ENCODE peak calls at places on chromosomes 12 and 14, in eight cellular contexts. Q, F, Y, Z, G, D, R and V are unnamed samples.

GRCh38 chr12:14769837-14770494 is 33.3 kb downstream of the WBP11 start:
- DNase-seq in G (peak; percentile 91), D (peak; percentile 90), Z (peak; percentile 88), F (peak; percentile 72), Q (peak; percentile 41), R (peak; percentile 83), Y (peak; percentile 65), V (peak; percentile 95)

GRCh38 chr14:20179880-20180279 is 10.8 kb upstream of the OR11G2 start:
- DNase-seq in G (no peak), Y (peak; percentile 41), F (no peak), D (no peak), Q (no peak), Z (no peak), R (no peak), V (no peak)

GRCh38 chr12:114669501-114670256 is 14.3 kb downstream of the TBX3 start:
- DNase-seq in D (no peak), Y (no peak), F (no peak), R (peak; percentile 62), Q (no peak), Z (no peak), G (no peak), V (no peak)

GRCh38 chr14:96126783-96127271 is 77.8 kb upstream of the BDKRB2 start:
- DNase-seq in F (no peak), Q (no peak), D (no peak), Z (no peak), R (no peak), Y (peak; percentile 1), G (no peak), V (no peak)

GRCh38 chr12:720231-720941 is 32.0 kb upstream of the WNK1 start:
- DNase-seq in R (no peak), D (no peak), Z (no peak), F (no peak), Y (no peak), Q (no peak), G (no peak), V (no peak)

GRCh38 chr12:6700646-6701051 is at the start of gene PIANP:
- DNase-seq in F (no peak), R (peak; percentile 92), Y (no peak), G (peak; percentile 48), D (peak; percentile 36), Q (no peak), Z (no peak), V (no peak)

GRCh38 chr12:112450725-112451124 is 32.0 kb downstream of the PTPN11 start:
- DNase-seq in Y (no peak), G (no peak), D (no peak), F (no peak), R (peak; percentile 47), Z (no peak), Q (no peak), V (no peak)

GRCh38 chr12:5710260-5710878 is 234.7 kb downstream of the ANO2 start:
- DNase-seq in R (no peak), Y (no peak), Q (no peak), Z (no peak), F (no peak), D (no peak), G (no peak), V (no peak)

GRCh38 chr12:105393586-105393985 is 63.1 kb downstream of the C12orf75 start:
- DNase-seq in Q (no peak), G (no peak), D (no peak), R (no peak), Y (no peak), Z (no peak), F (no peak), V (no peak)

GRCh38 chr12:57110189-57111045 is 745 bp downstream of the STAT6 start:
- DNase-seq in Z (peak; percentile 89), G (peak; percentile 82), F (peak; percentile 72), R (peak; percentile 15), D (peak; percentile 68), Q (peak; percentile 62), Y (peak; percentile 87), V (no peak)

GRCh38 chr12:43917896-43918295 is 82.0 kb downstream of the TMEM117 start:
- DNase-seq in D (no peak), Z (no peak), G (no peak), Y (no peak), F (no peak), Q (no peak), R (peak; percentile 15), V (no peak)

GRCh38 chr14:75214558-75214957 is 38.1 kb upstream of the TMED10 start:
- DNase-seq in R (no peak), Y (no peak), Q (no peak), Z (no peak), F (no peak), G (no peak), D (no peak), V (no peak)

GRCh38 chr12:59041241-59042121 is 121.2 kb upstream of the LRIG3 start:
- DNase-seq in Z (no peak), G (no peak), F (peak; percentile 34), Q (no peak), R (no peak), Y (no peak), D (no peak), V (no peak)

DNA sequence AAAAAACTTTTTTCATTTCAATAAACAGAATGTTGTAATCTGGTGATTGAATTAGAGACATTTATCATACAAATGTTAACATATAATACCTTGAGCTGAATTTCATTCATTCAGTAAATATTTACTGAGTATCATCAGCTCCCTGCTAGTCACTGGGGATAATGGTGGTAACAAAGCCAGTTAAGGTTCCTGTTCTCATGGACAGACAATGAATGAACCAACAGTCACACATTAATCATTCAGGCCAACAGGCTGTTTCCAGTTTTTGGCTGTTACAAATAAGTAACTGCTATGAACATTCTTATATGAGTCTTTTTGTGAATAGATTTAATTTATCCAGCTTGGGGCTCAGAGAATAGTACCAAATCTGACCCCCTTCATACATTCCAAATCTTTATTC is 13.5 kb downstream of the EXD2 start:
- DNase-seq in Z (no peak), Q (no peak), R (no peak), F (no peak), Y (no peak), D (no peak), G (no peak), V (no peak)
- TF ChIP-seq POLR2AphosphoS5 in Z (no peak), Q (no peak), R (no peak), F (no peak), Y (no peak), D (no peak), G (no peak), V (no peak)

GRCh38 chr12:121989951-121990647 is 31.6 kb upstream of the BCL7A start:
- DNase-seq in Q (no peak), R (no peak), G (no peak), D (no peak), F (no peak), Y (no peak), Z (no peak), V (no peak)

GRCh38 chr12:121996050-121996944 is 25.4 kb upstream of the BCL7A start:
- DNase-seq in R (no peak), Q (no peak), Y (no peak), G (no peak), F (no peak), Z (no peak), D (no peak), V (no peak)

GRCh38 chr12:121990692-121991603 is 30.7 kb upstream of the BCL7A start:
- DNase-seq in D (no peak), Z (no peak), G (no peak), R (no peak), Q (no peak), F (no peak), Y (no peak), V (no peak)

GRCh38 chr12:121989266-121989950 is 32.3 kb upstream of the BCL7A start:
- DNase-seq in G (no peak), Z (no peak), Y (no peak), D (no peak), F (peak; percentile 27), Q (no peak), R (no peak), V (no peak)

DNA sequence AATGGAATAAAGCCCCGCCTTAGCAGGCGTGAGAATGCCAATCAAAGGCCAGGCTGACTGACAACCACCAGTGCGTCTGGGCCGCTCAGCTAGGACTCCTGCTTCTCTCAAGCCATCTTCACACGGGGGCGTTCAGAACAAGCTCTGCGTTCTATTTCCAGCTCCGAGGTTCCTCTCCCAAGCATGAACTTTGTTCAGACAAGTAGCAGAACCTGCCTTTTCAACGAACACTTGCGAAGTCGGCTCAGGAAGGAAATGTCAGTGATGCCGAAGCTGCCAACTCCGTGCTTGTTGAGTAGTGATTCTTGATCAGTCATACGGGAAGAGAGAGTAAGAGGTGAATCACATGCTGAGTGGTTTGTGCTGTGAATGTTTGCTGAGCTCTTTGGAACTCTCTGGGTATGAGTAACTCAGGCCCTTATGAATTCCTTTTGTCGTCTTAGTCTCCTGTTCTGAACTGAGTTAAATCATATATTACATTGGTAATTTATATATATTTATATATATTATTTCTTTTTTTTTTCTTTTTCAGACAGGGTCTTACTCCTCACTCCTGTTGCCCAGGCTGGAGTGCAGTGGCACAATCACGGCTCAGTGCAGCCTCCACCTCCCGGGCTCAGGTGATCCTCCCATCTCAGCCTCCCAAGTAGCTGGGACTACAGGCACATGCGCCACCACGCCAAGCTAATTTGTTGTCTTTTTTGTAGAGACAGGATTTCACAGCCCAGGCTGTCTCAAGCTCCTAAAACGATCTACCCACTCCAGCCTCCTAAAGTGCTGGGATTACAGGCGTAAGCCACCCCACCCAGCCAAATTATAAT is 29.4 kb upstream of the BCL7A start:
- DNase-seq in F (peak; percentile 77), Q (no peak), Y (no peak), D (no peak), R (no peak), G (no peak), Z (no peak), V (no peak)
- TF ChIP-seq POLR2AphosphoS5 in F (peak; percentile 83), Q (peak; percentile 77), Y (no peak), D (peak; percentile 9), R (peak; percentile 77), G (no peak), Z (no peak), V (no peak)

GRCh38 chr12:27331927-27332324 is 710 bp upstream of the BMAL2 start:
- DNase-seq in Z (no peak), G (no peak), Q (no peak), Y (no peak), F (no peak), R (no peak), D (no peak), V (no peak)

GRCh38 chr12:27330846-27331245 is 1.8 kb upstream of the BMAL2 start:
- DNase-seq in Q (no peak), F (peak; percentile 6), Z (no peak), G (no peak), D (no peak), R (no peak), Y (no peak), V (no peak)

GRCh38 chr12:27333311-27334009 is 824 bp downstream of the BMAL2 start:
- DNase-seq in Y (peak; percentile 12), Q (peak; percentile 34), F (peak; percentile 8), G (peak; percentile 40), D (peak; percentile 53), Z (no peak), R (peak; percentile 76), V (no peak)

GRCh38 chr12:27332407-27333310 is at the start of gene BMAL2:
- DNase-seq in F (no peak), R (peak; percentile 87), G (peak; percentile 47), Z (no peak), Y (peak; percentile 22), D (peak; percentile 54), Q (peak; percentile 49), V (no peak)

GRCh38 chr12:27331299-27331926 is 1.2 kb upstream of the BMAL2 start:
- DNase-seq in Q (peak; percentile 18), Y (peak; percentile 74), R (no peak), D (no peak), F (peak; percentile 25), Z (no peak), G (no peak), V (no peak)
- TF ChIP-seq POLR2AphosphoS5 in Q (no peak), Y (no peak), R (no peak), D (peak; percentile 84), F (peak; percentile 69), Z (no peak), G (peak; percentile 29), V (peak; percentile 59)

GRCh38 chr12:109741970-109742372 is 28.3 kb downstream of the FAM222A start:
- DNase-seq in F (no peak), R (peak; percentile 46), Q (no peak), G (no peak), Y (no peak), D (peak; percentile 18), Z (peak; percentile 46), V (no peak)
- TF ChIP-seq POLR2AphosphoS5 in F (no peak), R (no peak), Q (no peak), G (no peak), Y (no peak), D (no peak), Z (no peak), V (no peak)